ENCODE peak calls at places on chromosomes 4 and X, in eight cellular contexts. W is uterus, Q is heart left ventricle, U is psoas muscle, R is left ventricle myocardium inferior, A is endodermal cell, M is heart right ventricle, V is mammary epithelial cell. X is an unnamed sample. For H3K36me3, the result is how much of the 10 kb centered on the place peaks cover.

GRCh38 chrX:133792198-133792953 is 193.0 kb downstream of the GPC3 start:
- DNase-seq in M (peak), Q (peak), R (peak), U (peak), A (peak), V (peak), W (peak), X (no peak)

GRCh38 chr4:97643179-97643578 is 500.1 kb downstream of the STPG2 start:
- DNase-seq in M (no peak), W (no peak), U (no peak), V (peak), R (no peak), Q (no peak), A (no peak), X (no peak)

GRCh38 chrX:55489315-55490009 is at the start of gene USP51:
- DNase-seq in V (no peak), W (peak), M (peak), U (peak), R (peak), A (peak), Q (peak), X (peak)

GRCh38 chr4:47647544-47647943 is 162.5 kb downstream of the ATP10D start:
- DNase-seq in W (no peak), R (no peak), A (no peak), Q (no peak), U (no peak), M (no peak), V (no peak), X (no peak)

GRCh38 chr4:37827030-37827705 is 682 bp downstream of the PGM2 start:
- DNase-seq in V (peak), R (no peak), M (peak), Q (no peak), U (no peak), A (no peak), W (no peak), X (no peak)

GRCh38 chrX:131812847-131813825 is 210.0 kb upstream of the STK26 start:
- DNase-seq in Q (peak), V (peak), R (no peak), A (no peak), M (peak), U (peak), W (peak), X (peak)

GRCh38 chr4:10554694-10555093 is 97.5 kb upstream of the ZNF518B start:
- DNase-seq in Q (no peak), U (no peak), R (no peak), M (peak), W (peak), V (peak), A (peak), X (no peak)

GRCh38 chrX:133493366-133493765 is 78.1 kb upstream of the GPC4 start:
- DNase-seq in U (no peak), Q (no peak), V (peak), W (no peak), A (no peak), M (no peak), R (no peak), X (no peak)

GRCh38 chrX:53071064-53071463 is 11.1 kb upstream of the TSPYL2 start:
- DNase-seq in W (no peak), A (peak), V (no peak), M (no peak), U (no peak), Q (no peak), R (no peak), X (no peak)

GRCh38 chr4:185270037-185270436 is 60.6 kb downstream of the SNX25 start:
- DNase-seq in Q (no peak), W (no peak), M (no peak), R (no peak), V (no peak), U (no peak), A (no peak), X (no peak)

GRCh38 chrX:115409551-115409950 is 120.0 kb downstream of the LUZP4 start:
- DNase-seq in M (no peak), A (no peak), U (no peak), W (no peak), Q (no peak), V (no peak), R (no peak), X (no peak)

GRCh38 chr4:6507345-6507744 is 34.9 kb upstream of the PPP2R2C start:
- DNase-seq in V (no peak), U (no peak), R (no peak), W (no peak), M (no peak), Q (no peak), A (peak), X (no peak)

GRCh38 chr4:189341881-189342280 is 598.8 kb upstream of the FRG1 start:
- DNase-seq in R (no peak), M (no peak), W (no peak), V (no peak), A (no peak), Q (no peak), U (no peak), X (no peak)

GRCh38 chrX:101485212-101486064 is at the start of gene ARMCX4:
- DNase-seq in U (peak), A (peak), V (peak), Q (peak), M (peak), R (peak), W (peak), X (peak)

GRCh38 chr4:170682511-170682910 is 592.8 kb upstream of the AADAT start:
- DNase-seq in W (no peak), Q (no peak), A (peak), R (no peak), M (no peak), U (no peak), V (no peak), X (no peak)

GRCh38 chr4:53779025-53779424 is 187.7 kb upstream of the LNX1 start:
- DNase-seq in R (no peak), W (no peak), M (no peak), Q (no peak), U (no peak), V (no peak), A (no peak), X (no peak)

GRCh38 chr4:30950737-30951136 is 230.6 kb downstream of the PCDH7 start:
- DNase-seq in W (no peak), U (no peak), M (no peak), Q (no peak), V (peak), R (no peak), A (no peak), X (no peak)

GRCh38 chrX:3939967-3940610 is 226.6 kb upstream of the PRKX start:
- DNase-seq in V (peak), M (no peak), W (no peak), R (no peak), Q (no peak), U (no peak), A (no peak), X (no peak)

GRCh38 chr4:56434599-56435000 is 815 bp downstream of the PPAT start:
- DNase-seq in U (no peak), Q (no peak), A (no peak), M (no peak), V (no peak), W (no peak), R (no peak), X (no peak)

GRCh38 chr4:13484749-13485345 is 707 bp upstream of the RAB28 start:
- DNase-seq in A (no peak), R (no peak), M (no peak), W (no peak), U (no peak), Q (no peak), V (no peak), X (no peak)

GRCh38 chr4:174408841-174409552 is 113.3 kb downstream of the HPGD start:
- DNase-seq in A (no peak), M (no peak), U (no peak), R (no peak), Q (no peak), W (no peak), V (no peak), X (no peak)

GRCh38 chr4:109998867-109999303 is 86.2 kb downstream of the EGF start:
- DNase-seq in R (no peak), M (peak), V (peak), W (no peak), U (no peak), A (no peak), Q (no peak), X (no peak)

GRCh38 chr4:74370912-74371311 is 6.0 kb downstream of the EREG start:
- DNase-seq in M (no peak), A (peak), Q (no peak), U (no peak), R (no peak), V (peak), W (no peak), X (no peak)

GRCh38 chr4:137253949-137254348 is 278.3 kb downstream of the PCDH18 start:
- DNase-seq in R (no peak), M (no peak), V (no peak), W (no peak), A (no peak), U (no peak), Q (no peak), X (no peak)

GRCh38 chr4:2536193-2537010 is at the start of gene FAM193A:
- DNase-seq in R (peak), U (peak), Q (peak), M (peak), W (peak), V (peak), A (peak), X (peak)

DNA sequence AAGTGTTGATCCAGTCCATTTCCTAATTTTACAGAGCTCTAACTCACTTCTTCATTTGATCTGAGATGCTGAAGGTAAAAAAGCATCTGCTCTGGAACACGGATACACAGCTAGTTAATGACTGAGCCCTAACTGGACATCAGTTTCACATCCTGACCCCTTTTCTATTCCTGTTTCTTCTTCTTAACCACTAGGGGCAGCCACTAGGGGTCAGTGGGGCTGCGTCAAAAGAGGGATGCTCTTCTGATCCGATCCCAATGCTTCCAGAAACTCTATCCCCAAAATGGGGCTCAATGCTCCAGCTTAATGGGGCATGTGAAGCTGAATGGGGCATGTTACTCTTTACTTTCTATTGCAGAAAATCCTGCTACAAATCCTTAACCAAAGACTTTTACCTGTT is 33.4 kb upstream of the PHKA2 start:
- DNase-seq in Q (no peak), W (no peak), R (no peak), M (no peak), A (peak), V (no peak), U (no peak), X (no peak)
- TF ChIP-seq CTCF in Q (peak), W (no peak), R (peak), M (no peak), A (peak), V (peak), U (peak), X (peak)

DNA sequence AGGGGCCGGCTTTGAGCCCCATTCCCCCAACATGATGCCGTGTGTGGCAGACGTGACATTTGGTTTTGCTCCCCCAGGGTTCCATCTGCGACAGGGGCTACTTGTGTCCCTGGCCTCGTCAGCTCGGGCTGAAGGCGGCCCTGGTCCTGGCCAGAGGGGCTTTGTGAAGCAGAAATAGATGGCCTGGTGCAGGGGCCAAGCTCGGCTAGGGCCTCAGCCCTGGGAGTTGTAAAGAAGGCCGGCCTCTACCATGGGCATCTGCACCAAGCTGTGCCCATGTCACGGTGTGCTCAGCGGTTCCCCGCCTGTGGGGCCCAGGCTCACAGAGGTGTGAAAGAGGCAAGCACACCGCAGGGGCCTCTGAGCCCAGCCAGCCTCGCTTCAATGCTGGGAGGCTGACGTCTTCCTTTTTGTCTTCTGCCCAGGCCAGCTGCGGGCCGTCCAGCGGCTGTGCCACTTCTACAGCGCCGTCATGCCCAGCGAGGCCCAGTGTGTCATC is 32.5 kb downstream of the SH3TC1 start:
- DNase-seq in W (no peak), A (no peak), M (no peak), R (no peak), Q (no peak), V (no peak), U (peak), X (no peak)
- H3K36me3 ChIP-seq in W (under half), A (under half), M (under half), R (under half), Q (under half), V (under half), U (under half), X (under half)

GRCh38 chr4:63558709-63559108 is 850.5 kb downstream of the TECRL start:
- DNase-seq in W (no peak), U (no peak), R (no peak), A (no peak), Q (no peak), M (no peak), V (no peak), X (no peak)

GRCh38 chr4:63566658-63567057 is 842.6 kb downstream of the TECRL start:
- DNase-seq in V (no peak), Q (no peak), U (no peak), M (no peak), W (no peak), R (no peak), A (peak), X (no peak)

DNA sequence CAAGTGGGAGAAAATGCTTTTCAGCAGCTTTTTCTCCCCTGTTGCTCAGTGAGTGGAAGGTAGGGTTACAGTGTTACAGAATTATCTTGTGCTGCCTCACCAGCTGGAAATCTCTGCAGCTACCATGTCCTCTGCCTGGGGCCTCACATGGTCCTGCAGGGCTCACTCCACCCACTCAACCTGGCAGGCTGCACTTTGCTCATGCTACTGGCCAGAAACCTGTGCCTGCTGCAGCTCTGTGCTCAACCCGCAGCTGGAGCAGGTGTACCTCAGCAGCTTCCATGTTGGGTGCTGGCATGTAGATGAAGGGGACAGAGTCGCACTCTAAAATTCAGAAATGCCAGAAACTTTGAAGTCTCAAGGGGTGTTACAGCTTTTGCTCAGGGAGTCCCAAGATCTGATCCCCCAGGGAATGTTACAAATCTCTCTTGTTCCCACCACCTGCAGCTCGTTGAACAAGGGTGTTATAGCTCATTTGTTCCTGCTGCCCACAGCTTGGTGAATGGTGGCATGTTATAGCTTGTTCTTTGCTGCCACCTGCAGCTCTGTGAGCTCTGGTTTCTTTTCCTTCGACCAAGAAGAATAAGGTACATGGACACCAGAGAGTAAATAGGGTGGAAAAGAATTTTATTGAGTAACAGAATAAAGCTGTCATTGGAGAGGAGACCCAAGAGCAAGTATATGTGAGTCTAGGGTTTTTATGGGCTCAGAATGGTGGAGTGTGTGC is 845.8 kb downstream of the TECRL start:
- DNase-seq in V (no peak), U (no peak), R (no peak), A (peak), W (no peak), Q (no peak), M (no peak), X (no peak)
- TF ChIP-seq CTCF in V (no peak), U (no peak), R (peak), A (peak), W (no peak), Q (no peak), M (no peak), X (no peak)

GRCh38 chrX:47199286-47199685 is 5.7 kb downstream of the UBA1 start:
- DNase-seq in M (no peak), R (no peak), U (peak), V (no peak), Q (no peak), A (no peak), W (no peak), X (no peak)
- H3K36me3 ChIP-seq in M (under half), R (half or more), U (half or more), V (under half), Q (under half), A (half or more), W (under half), X (under half)

X was measured in GM06990.